ENCODE peak calls at places on chromosome 1, in six cellular contexts. One of them, this sample, is unnamed.

GRCh38 chr1:46183119-46183842 is 7.0 kb upstream of the P3R3URF start:
- DNase-seq in K562: no peak
- DNase-seq in GM12878: no peak
- DNase-seq in HepG2: peak; percentile 85
- DNase-seq in HCT116: peak; percentile 98
- DNase-seq in H1: no peak
- DNase-seq in this sample: no peak

GRCh38 chr1:200038645-200038986 is 11.1 kb downstream of the NR5A2 start:
- DNase-seq in K562: no peak
- DNase-seq in GM12878: no peak
- DNase-seq in HepG2: no peak
- DNase-seq in HCT116: no peak
- DNase-seq in H1: peak; percentile 80
- DNase-seq in this sample: peak; percentile 97

GRCh38 chr1:64518692-64519481 is 49.0 kb downstream of the CACHD1 start:
- DNase-seq in K562: no peak
- DNase-seq in GM12878: no peak
- DNase-seq in HepG2: no peak
- DNase-seq in HCT116: no peak
- DNase-seq in H1: no peak
- DNase-seq in this sample: no peak

GRCh38 chr1:21289700-21290545 is at the start of gene ECE1:
- DNase-seq in K562: peak; percentile 66
- DNase-seq in GM12878: no peak
- DNase-seq in HepG2: no peak
- DNase-seq in HCT116: no peak
- DNase-seq in H1: no peak
- DNase-seq in this sample: peak; percentile 80

GRCh38 chr1:59354754-59355337 is 58.0 kb downstream of the FGGY start:
- DNase-seq in K562: no peak
- DNase-seq in GM12878: no peak
- DNase-seq in HepG2: no peak
- DNase-seq in HCT116: no peak
- DNase-seq in H1: no peak
- DNase-seq in this sample: no peak

GRCh38 chr1:76055987-76056386 is 18.6 kb upstream of the ST6GALNAC3 start:
- DNase-seq in K562: no peak
- DNase-seq in GM12878: no peak
- DNase-seq in HepG2: no peak
- DNase-seq in HCT116: no peak
- DNase-seq in H1: no peak
- DNase-seq in this sample: peak; percentile 25

GRCh38 chr1:106620521-106620954 is 435.9 kb upstream of the PRMT6 start:
- DNase-seq in K562: no peak
- DNase-seq in GM12878: no peak
- DNase-seq in HepG2: no peak
- DNase-seq in HCT116: no peak
- DNase-seq in H1: no peak
- DNase-seq in this sample: no peak

GRCh38 chr1:222777977-222778376 is 36.9 kb upstream of the DISP1 start:
- DNase-seq in K562: no peak
- DNase-seq in GM12878: no peak
- DNase-seq in HepG2: no peak
- DNase-seq in HCT116: no peak
- DNase-seq in H1: no peak
- DNase-seq in this sample: no peak

DNA sequence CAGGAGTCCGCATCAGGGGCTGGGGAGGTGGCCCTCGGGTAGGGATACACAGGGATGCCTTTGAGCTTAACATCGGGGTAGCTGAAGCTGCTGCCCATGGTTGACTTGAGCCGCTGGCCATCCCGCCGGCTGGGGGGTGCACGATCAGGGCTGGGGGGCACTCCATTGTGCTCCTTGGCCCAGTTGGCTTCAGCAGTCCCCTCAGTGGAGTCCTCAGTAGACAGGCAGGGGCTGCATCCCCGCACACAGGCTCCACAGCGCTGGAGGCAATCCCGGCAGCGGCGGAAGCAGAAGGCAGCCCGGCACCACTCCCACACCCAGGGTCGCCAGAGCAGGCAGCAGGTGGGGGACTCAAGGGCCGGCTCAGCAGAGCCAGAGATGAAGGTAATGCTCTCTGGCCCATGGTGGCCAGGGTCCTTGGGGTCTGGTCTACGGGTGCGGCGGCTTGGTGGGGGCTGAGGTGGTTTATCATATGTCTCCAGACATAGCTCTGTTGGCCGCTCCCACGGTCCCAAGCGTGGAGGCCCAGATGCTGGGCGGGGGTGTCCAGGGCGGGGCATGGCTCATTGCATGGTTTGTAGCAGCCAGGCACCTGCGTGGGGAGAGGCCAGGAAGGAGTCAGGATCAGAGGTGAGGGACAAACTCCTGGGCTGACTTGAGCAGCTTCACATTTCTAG is 8.3 kb downstream of the KDF1 start:
- DNase-seq in K562: peak; percentile 82
- DNase-seq in GM12878: no peak
- DNase-seq in HepG2: no peak
- DNase-seq in HCT116: no peak
- DNase-seq in H1: no peak
- DNase-seq in this sample: no peak
- TF ChIP-seq ATF3 in K562: no peak
- TF ChIP-seq ATF3 in GM12878: no peak
- TF ChIP-seq ATF3 in HepG2: no peak
- TF ChIP-seq ATF3 in HCT116: no peak
- TF ChIP-seq ATF3 in H1: no peak
- TF ChIP-seq ATF3 in this sample: no peak

GRCh38 chr1:40363721-40364120 is 9.8 kb upstream of the SMAP2 start:
- DNase-seq in K562: no peak
- DNase-seq in GM12878: no peak
- DNase-seq in HepG2: no peak
- DNase-seq in HCT116: no peak
- DNase-seq in H1: no peak
- DNase-seq in this sample: peak; percentile 27
- TF ChIP-seq ATF3 in K562: no peak
- TF ChIP-seq ATF3 in GM12878: no peak
- TF ChIP-seq ATF3 in HepG2: no peak
- TF ChIP-seq ATF3 in HCT116: no peak
- TF ChIP-seq ATF3 in H1: no peak
- TF ChIP-seq ATF3 in this sample: no peak

DNA sequence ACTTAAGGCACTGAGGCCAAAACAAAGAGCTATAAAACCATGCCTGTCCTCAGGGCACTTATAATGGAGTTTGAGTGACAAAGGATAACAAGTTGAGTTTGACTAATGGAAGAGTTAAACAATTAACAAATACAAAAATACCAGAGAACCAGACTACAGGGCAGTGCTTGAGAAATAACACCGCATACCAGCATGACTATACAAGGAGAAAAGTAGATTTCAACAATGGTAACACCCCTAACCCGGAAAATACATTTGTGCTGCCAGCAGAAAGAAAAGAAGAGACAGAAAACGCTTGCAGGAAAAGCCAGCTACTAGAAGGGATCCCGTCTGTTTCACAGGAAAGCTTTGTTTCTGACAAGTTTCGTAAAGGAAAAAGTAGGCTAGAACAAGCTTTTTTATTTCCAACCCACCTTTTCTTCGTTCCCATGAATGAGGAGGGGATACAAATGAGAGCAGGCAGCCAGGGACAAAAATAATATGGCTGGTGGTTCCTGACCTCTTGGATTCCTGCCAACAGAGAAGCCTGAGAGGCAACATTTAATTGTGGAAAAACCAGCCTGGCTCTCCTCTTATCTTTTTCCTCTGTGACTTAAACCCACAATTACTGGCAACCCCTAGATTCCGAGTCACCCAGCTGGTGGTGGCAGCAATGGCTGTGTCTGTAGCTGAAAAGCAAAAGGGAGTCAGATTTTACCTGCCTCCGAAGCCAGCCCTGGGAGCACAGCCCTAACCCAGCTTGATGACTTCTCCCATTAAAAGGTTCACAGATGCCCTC is 56.5 kb downstream of the WLS start:
- DNase-seq in K562: no peak
- DNase-seq in GM12878: no peak
- DNase-seq in HepG2: no peak
- DNase-seq in HCT116: no peak
- DNase-seq in H1: no peak
- DNase-seq in this sample: no peak
- TF ChIP-seq ATF3 in K562: no peak
- TF ChIP-seq ATF3 in GM12878: no peak
- TF ChIP-seq ATF3 in HepG2: no peak
- TF ChIP-seq ATF3 in HCT116: no peak
- TF ChIP-seq ATF3 in H1: no peak
- TF ChIP-seq ATF3 in this sample: no peak

GRCh38 chr1:93463960-93464359 is 16.0 kb downstream of the FNBP1L start:
- DNase-seq in K562: no peak
- DNase-seq in GM12878: no peak
- DNase-seq in HepG2: no peak
- DNase-seq in HCT116: no peak
- DNase-seq in H1: no peak
- DNase-seq in this sample: no peak

GRCh38 chr1:93453911-93454310 is 6.0 kb downstream of the FNBP1L start:
- DNase-seq in K562: no peak
- DNase-seq in GM12878: no peak
- DNase-seq in HepG2: no peak
- DNase-seq in HCT116: no peak
- DNase-seq in H1: no peak
- DNase-seq in this sample: no peak

GRCh38 chr1:93461236-93461635 is 13.3 kb downstream of the FNBP1L start:
- DNase-seq in K562: no peak
- DNase-seq in GM12878: no peak
- DNase-seq in HepG2: peak; percentile 9
- DNase-seq in HCT116: no peak
- DNase-seq in H1: no peak
- DNase-seq in this sample: no peak

DNA sequence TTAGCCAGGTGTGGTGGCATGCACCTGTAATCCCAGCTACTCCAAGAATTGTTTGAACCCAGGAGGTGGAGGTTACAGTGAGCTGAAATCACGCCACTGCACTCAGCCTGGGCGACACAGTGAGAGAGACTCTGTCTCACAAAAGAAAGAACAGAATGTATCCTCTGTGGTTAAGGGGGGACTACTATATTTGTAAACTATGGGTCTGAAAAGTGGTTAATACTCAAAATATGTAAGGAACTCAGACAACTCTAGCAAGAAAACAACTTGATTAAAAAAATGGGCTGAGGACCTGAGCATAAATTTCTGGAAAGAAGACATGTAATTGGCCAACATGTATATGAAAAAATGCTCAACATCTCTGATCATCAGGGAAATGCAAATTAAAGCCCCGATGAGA is 11.2 kb downstream of the FNBP1L start:
- DNase-seq in K562: no peak
- DNase-seq in GM12878: no peak
- DNase-seq in HepG2: no peak
- DNase-seq in HCT116: no peak
- DNase-seq in H1: no peak
- DNase-seq in this sample: no peak
- TF ChIP-seq ATF3 in K562: no peak
- TF ChIP-seq ATF3 in GM12878: no peak
- TF ChIP-seq ATF3 in HepG2: no peak
- TF ChIP-seq ATF3 in HCT116: no peak
- TF ChIP-seq ATF3 in H1: no peak
- TF ChIP-seq ATF3 in this sample: no peak

DNA sequence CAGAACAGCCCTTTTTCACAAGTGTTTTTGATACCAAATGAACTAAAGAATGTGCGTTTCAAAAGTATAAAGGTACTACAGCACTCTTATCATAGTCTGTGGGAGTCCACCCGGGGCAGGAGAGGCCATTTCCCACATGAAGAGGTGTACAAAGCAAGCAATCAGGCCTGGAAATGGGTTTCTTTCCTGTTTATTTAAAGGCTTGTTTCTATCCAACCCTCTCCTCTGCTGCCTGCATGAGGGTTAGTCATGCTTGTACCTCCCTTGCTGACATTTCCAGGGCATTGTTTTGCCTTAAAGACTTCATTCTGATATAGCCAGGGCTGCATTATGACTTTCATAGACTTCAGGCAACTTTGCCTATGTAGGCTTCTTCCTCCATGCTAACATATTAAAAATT is 11.6 kb downstream of the SELP start:
- DNase-seq in K562: no peak
- DNase-seq in GM12878: no peak
- DNase-seq in HepG2: no peak
- DNase-seq in HCT116: no peak
- DNase-seq in H1: no peak
- DNase-seq in this sample: no peak
- TF ChIP-seq ATF3 in K562: no peak
- TF ChIP-seq ATF3 in GM12878: no peak
- TF ChIP-seq ATF3 in HepG2: no peak
- TF ChIP-seq ATF3 in HCT116: no peak
- TF ChIP-seq ATF3 in H1: no peak
- TF ChIP-seq ATF3 in this sample: no peak